ENCODE peak calls at places on chromosomes 7 and 10, in five cellular contexts. W, N, V, O and U are unnamed samples.

GRCh38 chr10:103442031-103442461 is 10.1 kb downstream of the CALHM2 start:
- DNase-seq in V (no peak), N (no peak), W (no peak), O (no peak), U (no peak)

GRCh38 chr10:22849077-22849810 is 78.6 kb upstream of the ARMC3 start:
- DNase-seq in O (no peak), V (no peak), N (peak), W (peak), U (no peak)

GRCh38 chr10:101287922-101288638 is 58.8 kb upstream of the LBX1 start:
- DNase-seq in N (peak), V (peak), W (peak), O (no peak), U (no peak)

GRCh38 chr7:4724648-4725013 is 42.5 kb downstream of the FOXK1 start:
- DNase-seq in V (no peak), N (no peak), W (peak), O (peak), U (no peak)

GRCh38 chr10:8365935-8366911 is 311.7 kb downstream of the GATA3 start:
- DNase-seq in N (no peak), O (no peak), V (no peak), W (peak), U (no peak)

GRCh38 chr10:101959349-101959916 is 96.5 kb downstream of the ARMH3 start:
- DNase-seq in W (no peak), V (no peak), O (no peak), N (no peak), U (no peak)

GRCh38 chr10:99526861-99527504 is 5.8 kb upstream of the NKX2-3 start:
- DNase-seq in W (no peak), N (no peak), O (no peak), V (no peak), U (no peak)

GRCh38 chr7:27235387-27236052 is 7.1 kb upstream of the EVX1 start:
- DNase-seq in N (peak), V (peak), O (peak), W (peak), U (no peak)

GRCh38 chr7:78020131-78020873 is 221.7 kb downstream of the PHTF2 start:
- DNase-seq in W (peak), N (peak), O (peak), V (peak), U (peak)

GRCh38 chr10:24505759-24506158 is 217.9 kb downstream of the ARHGAP21 start:
- DNase-seq in N (no peak), V (no peak), O (peak), W (no peak), U (no peak)

GRCh38 chr7:19202599-19202998 is 57.4 kb upstream of the FERD3L start:
- DNase-seq in O (no peak), W (no peak), V (peak), N (no peak), U (no peak)

GRCh38 chr7:27581119-27581518 is 81.6 kb downstream of the HIBADH start:
- DNase-seq in W (no peak), O (no peak), V (no peak), N (no peak), U (no peak)

GRCh38 chr10:97365761-97366351 is 31.3 kb upstream of the FRAT2 start:
- DNase-seq in O (no peak), V (no peak), W (no peak), N (no peak), U (peak)

GRCh38 chr10:28113202-28113601 is 114.3 kb upstream of the ODAD2 start:
- DNase-seq in N (no peak), W (no peak), V (no peak), O (no peak), U (no peak)

GRCh38 chr10:104581884-104582603 is 59.0 kb upstream of the SORCS3 start:
- DNase-seq in W (no peak), V (peak), N (no peak), O (no peak), U (no peak)

GRCh38 chr10:5840314-5841307 is 27.4 kb upstream of the GDI2 start:
- DNase-seq in W (peak), V (peak), O (no peak), N (no peak), U (peak)

GRCh38 chr7:79290841-79291497 is 162.5 kb downstream of the MAGI2 start:
- DNase-seq in N (no peak), W (no peak), V (peak), O (no peak), U (no peak)

GRCh38 chr7:22348379-22348778 is 8.6 kb downstream of the RAPGEF5 start:
- DNase-seq in N (no peak), V (no peak), W (no peak), O (no peak), U (no peak)

GRCh38 chr7:128311003-128311402 is 32.7 kb downstream of the RBM28 start:
- DNase-seq in W (no peak), V (no peak), N (no peak), O (no peak), U (no peak)